ENCODE peak calls at places on chromosome 17, in nine cellular contexts. N is NCI-H1694 treated with DMSO at 0.1 percent for 48 hours; H is right atrium auricular region; S is effector memory CD4-positive, alpha-beta T cell; J is ascending aorta; F is RWPE2; M is lower leg skin; G is stimulated activated CD4-positive, alpha-beta T cell treated with anti-CD3 and anti-CD28 coated beads, Interleukin-15, amount 100 ng/mL, for 48 hours; U is colonic mucosa. K is an unnamed sample.
A peak's percentile ranks its signal among the peaks of the same experiment; 100 is the strongest.

GRCh38 chr17:53950207-53950857 is 127.6 kb downstream of the KIF2B start:
- DNase-seq in N (no peak), H (no peak), S (no peak), J (no peak), F (no peak), M (no peak), G (no peak), U (no peak), K (no peak)

GRCh38 chr17:57601328-57601727 is 143.8 kb downstream of the CCDC182 start:
- DNase-seq in N (no peak), H (no peak), S (no peak), J (no peak), F (peak; percentile 41), M (no peak), G (no peak), U (no peak), K (no peak)

GRCh38 chr17:83185023-83186002 is 105.9 kb downstream of the METRNL start:
- DNase-seq in N (no peak), H (peak; percentile 46), S (no peak), J (no peak), F (peak; percentile 46), M (peak; percentile 74), G (no peak), U (peak; percentile 12), K (no peak)

GRCh38 chr17:38970804-38971203 is 3.6 kb upstream of the FBXO47 start:
- DNase-seq in N (no peak), H (no peak), S (no peak), J (no peak), F (no peak), M (no peak), G (no peak), U (no peak), K (no peak)

GRCh38 chr17:81387235-81388060 is 7.8 kb upstream of the BAHCC1 start:
- DNase-seq in N (no peak), H (no peak), S (no peak), J (no peak), F (no peak), M (no peak), G (peak; percentile 41), U (peak; percentile 64), K (no peak)

GRCh38 chr17:18921912-18922451 is 30.0 kb upstream of the SLC5A10 start:
- DNase-seq in N (no peak), H (no peak), S (no peak), J (no peak), F (no peak), M (no peak), G (peak; percentile 21), U (peak; percentile 52), K (no peak)

GRCh38 chr17:61488878-61489718 is 36.9 kb downstream of the TBX4 start:
- DNase-seq in N (no peak), H (no peak), S (no peak), J (no peak), F (no peak), M (peak; percentile 78), G (no peak), U (peak; percentile 87), K (no peak)

GRCh38 chr17:2837147-2837561 is 40.9 kb downstream of the RAP1GAP2 start:
- DNase-seq in N (no peak), H (no peak), S (peak; percentile 30), J (no peak), F (no peak), M (no peak), G (peak; percentile 33), U (no peak), K (no peak)

GRCh38 chr17:80414508-80414802 is 512 bp upstream of the ENDOV start:
- DNase-seq in N (no peak), H (no peak), S (peak; percentile 6), J (no peak), F (no peak), M (no peak), G (no peak), U (no peak), K (no peak)

GRCh38 chr17:9833922-9834321 is 8.2 kb downstream of the GLP2R start:
- DNase-seq in N (no peak), H (no peak), S (no peak), J (no peak), F (no peak), M (no peak), G (no peak), U (no peak), K (no peak)

GRCh38 chr17:77847211-77848085 is 111.1 kb upstream of the TNRC6C start:
- DNase-seq in N (no peak), H (no peak), S (no peak), J (no peak), F (no peak), M (no peak), G (no peak), U (no peak), K (no peak)

GRCh38 chr17:79803997-79804855 is 7.3 kb upstream of the CBX8 start:
- DNase-seq in N (no peak), H (no peak), S (no peak), J (no peak), F (no peak), M (no peak), G (peak; percentile 71), U (no peak), K (no peak)

K was measured in pulmonary artery endothelial cell.